ENCODE peak calls at places on chromosomes 12 and 14, in ten cellular contexts. O is suprapubic skin; N is cardiac muscle cell; T is endothelial cell of umbilical vein; U is PC-3; C is CD8-positive, alpha-beta T cell; J is HCT116; F is OCI-LY7; M is uterus; E is upper lobe of right lung. B is an unnamed sample.
A peak's percentile ranks its signal among the peaks of the same experiment; 100 is the strongest.

GRCh38 chr14:85252011-85252410 is 277.9 kb upstream of the FLRT2 start:
- DNase-seq in J (no peak), M (no peak), E (no peak), U (peak; percentile 83), T (peak; percentile 84), F (no peak), N (peak; percentile 74), O (no peak), C (no peak), B (no peak)

GRCh38 chr14:104393898-104394605 is 185.5 kb upstream of the C14orf180 start:
- DNase-seq in M (no peak), C (peak; percentile 81), F (peak; percentile 62), O (peak; percentile 78), U (no peak), T (peak; percentile 62), J (no peak), N (no peak), E (peak; percentile 68), B (no peak)

GRCh38 chr12:6699989-6700645 is 498 bp downstream of the PIANP start:
- DNase-seq in E (peak; percentile 53), U (no peak), T (no peak), J (no peak), N (no peak), M (peak; percentile 27), C (no peak), O (no peak), F (peak; percentile 59), B (peak; percentile 49)

GRCh38 chr12:8687846-8688601 is 9.8 kb upstream of the RIMKLB start:
- DNase-seq in J (peak; percentile 27), C (no peak), U (peak; percentile 11), F (peak; percentile 74), N (peak; percentile 90), O (no peak), T (peak; percentile 97), E (no peak), M (peak; percentile 56), B (no peak)

GRCh38 chr14:32932921-32933622 is 5.6 kb upstream of the NPAS3 start:
- DNase-seq in U (no peak), M (peak; percentile 16), J (no peak), N (no peak), E (peak; percentile 54), C (no peak), O (no peak), F (no peak), T (no peak), B (peak; percentile 76)

GRCh38 chr14:90398315-90398811 is 1.5 kb downstream of the CALM1 start:
- DNase-seq in M (no peak), C (peak; percentile 58), T (peak; percentile 45), U (peak; percentile 35), F (peak; percentile 76), N (peak; percentile 40), J (no peak), O (peak; percentile 83), E (peak; percentile 79), B (no peak)

GRCh38 chr14:99975190-99975589 is 90.0 kb upstream of the EVL start:
- DNase-seq in O (no peak), T (no peak), M (no peak), F (no peak), N (no peak), U (no peak), E (no peak), C (no peak), J (no peak), B (no peak)

GRCh38 chr14:94392510-94392935 is 4.1 kb upstream of the SERPINA1 start:
- DNase-seq in E (peak; percentile 84), M (no peak), J (no peak), T (no peak), F (no peak), O (no peak), C (no peak), U (peak; percentile 2), N (peak; percentile 94), B (no peak)

GRCh38 chr14:41071351-41071750 is 535.3 kb upstream of the LRFN5 start:
- DNase-seq in N (no peak), T (no peak), M (no peak), U (no peak), O (no peak), E (no peak), C (no peak), F (no peak), J (no peak), B (no peak)

GRCh38 chr14:56463491-56463890 is 116.1 kb upstream of the TMEM260 start:
- DNase-seq in F (no peak), M (no peak), J (no peak), O (no peak), T (no peak), U (no peak), E (no peak), N (no peak), C (no peak), B (no peak)

GRCh38 chr12:93135286-93136239 is 206.5 kb upstream of the EEA1 start:
- DNase-seq in M (no peak), N (no peak), F (no peak), E (no peak), O (no peak), C (no peak), T (peak; percentile 90), J (no peak), U (peak; percentile 90), B (no peak)
- H3K27ac ChIP-seq in M (no peak overlapping the region), N (no peak overlapping the region), F (no peak overlapping the region), E (peak overlapping the region; percentile 70), O (no peak overlapping the region), C (no peak overlapping the region), T (peak overlapping the region; percentile 71), J (no peak overlapping the region), U (peak overlapping the region; percentile 77), B (no peak overlapping the region)

DNA sequence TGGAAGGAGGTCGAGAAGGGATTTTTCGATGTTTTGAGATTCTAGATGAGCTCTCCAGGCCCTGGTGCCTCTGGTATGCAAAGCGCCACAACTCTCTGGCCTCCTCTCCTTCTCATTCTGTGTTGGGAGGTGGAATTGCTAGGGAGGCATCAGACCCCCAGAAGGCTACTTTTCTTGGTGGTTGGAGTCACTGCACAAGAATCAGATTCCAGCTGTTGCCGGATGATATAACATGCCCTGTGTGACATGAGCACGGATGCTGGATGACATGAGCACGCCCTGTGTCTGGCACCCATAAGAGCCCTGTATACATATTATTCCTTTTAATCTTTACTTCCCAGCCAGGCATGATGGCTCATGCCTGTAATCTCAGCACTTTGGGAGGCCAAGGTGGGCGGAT is 4.1 kb downstream of the OASL start:
- DNase-seq in F (no peak), N (no peak), U (no peak), O (no peak), J (no peak), E (no peak), M (no peak), C (no peak), T (no peak), B (no peak)
- H3K4me1 ChIP-seq in F (peaks cover 11% of the 10 kb centered on the region), N (no peaks in the 10 kb centered on the region), U (peaks cover 34% of the 10 kb centered on the region), O (peaks cover 9% of the 10 kb centered on the region), J (peaks cover 21% of the 10 kb centered on the region), E (peaks cover 7% of the 10 kb centered on the region), M (no peaks in the 10 kb centered on the region), C (peaks cover 58% of the 10 kb centered on the region), T (no peaks in the 10 kb centered on the region), B (no peaks in the 10 kb centered on the region)

DNA sequence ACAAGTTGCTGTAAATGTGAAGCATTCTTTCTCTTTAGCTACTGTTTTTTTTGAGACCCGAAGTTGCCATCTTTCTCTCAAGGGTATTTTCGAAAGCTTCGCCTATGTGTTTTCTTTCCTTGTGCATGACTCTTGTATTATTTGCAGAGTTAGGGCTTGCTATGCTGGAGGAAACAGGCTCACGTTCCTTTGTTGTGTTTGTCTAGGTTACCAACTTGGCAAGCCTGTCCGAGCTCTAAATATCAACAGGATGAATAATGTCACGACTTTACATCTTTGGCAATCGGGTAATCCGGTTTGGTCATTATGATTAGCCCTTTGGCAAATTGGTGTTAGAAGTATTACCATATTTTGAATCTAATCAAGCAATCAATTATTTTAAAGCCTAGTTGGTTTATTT is 15.9 kb upstream of the ATP6V0A2 start:
- DNase-seq in J (no peak), E (no peak), F (no peak), N (no peak), T (no peak), U (peak; percentile 78), C (no peak), M (no peak), O (no peak), B (no peak)
- H3K27ac ChIP-seq in J (no peak overlapping the region), E (no peak overlapping the region), F (no peak overlapping the region), N (no peak overlapping the region), T (no peak overlapping the region), U (no peak overlapping the region), C (no peak overlapping the region), M (no peak overlapping the region), O (peak overlapping the region; percentile 34), B (no peak overlapping the region)

GRCh38 chr14:31727797-31728196 is 166.6 kb downstream of the NUBPL start:
- DNase-seq in E (no peak), M (no peak), F (no peak), U (no peak), T (no peak), O (no peak), C (no peak), N (no peak), J (no peak), B (no peak)

GRCh38 chr14:31726337-31726736 is 165.1 kb downstream of the NUBPL start:
- DNase-seq in M (no peak), J (no peak), U (no peak), T (no peak), E (no peak), C (no peak), N (no peak), O (no peak), F (no peak), B (no peak)
- H3K4me1 ChIP-seq in M (no peaks in the 10 kb centered on the region), J (no peaks in the 10 kb centered on the region), U (no peaks in the 10 kb centered on the region), T (no peaks in the 10 kb centered on the region), E (no peaks in the 10 kb centered on the region), C (no peaks in the 10 kb centered on the region), N (no peaks in the 10 kb centered on the region), O (no peaks in the 10 kb centered on the region), F (no peaks in the 10 kb centered on the region), B (no peaks in the 10 kb centered on the region)

GRCh38 chr12:92541024-92541423 is 161.8 kb upstream of the PLEKHG7 start:
- DNase-seq in N (no peak), O (no peak), J (no peak), C (no peak), F (no peak), T (no peak), U (no peak), E (no peak), M (no peak), B (no peak)
- H3K27ac ChIP-seq in N (peak overlapping the region; percentile 41), O (no peak overlapping the region), J (no peak overlapping the region), C (no peak overlapping the region), F (no peak overlapping the region), T (no peak overlapping the region), U (no peak overlapping the region), E (no peak overlapping the region), M (no peak overlapping the region), B (no peak overlapping the region)

B was measured in aorta.